ENCODE peak calls at places on chromosomes 5 and 9, in four cellular contexts. W, G, L and H are unnamed samples.

GRCh38 chr9:88531920-88532319 is 3.1 kb upstream of the NXNL2 start:
- DNase-seq in L (no peak), G (no peak), W (no peak), H (peak; percentile 71)

GRCh38 chr9:71549023-71549422 is 219.3 kb downstream of the CEMIP2 start:
- DNase-seq in G (no peak), L (no peak), W (no peak), H (no peak)

GRCh38 chr9:129908846-129909245 is 73.6 kb downstream of the USP20 start:
- DNase-seq in G (no peak), L (no peak), W (no peak), H (no peak)

GRCh38 chr5:88144219-88145040 is 124.2 kb downstream of the TMEM161B start:
- DNase-seq in W (no peak), G (peak; percentile 5), L (no peak), H (peak; percentile 63)

GRCh38 chr5:151056367-151057306 is 24.2 kb downstream of the TNIP1 start:
- DNase-seq in G (no peak), W (no peak), L (no peak), H (no peak)

GRCh38 chr5:158543539-158544387 is 556.0 kb downstream of the EBF1 start:
- DNase-seq in G (no peak), W (no peak), L (no peak), H (no peak)

GRCh38 chr9:42852133-42852532 is 668.7 kb downstream of the SPATA31A6 start:
- DNase-seq in G (peak; percentile 70), L (peak; percentile 54), W (peak; percentile 26), H (peak; percentile 71)

GRCh38 chr9:85248514-85249312 is 493.0 kb downstream of the AGTPBP1 start:
- DNase-seq in G (no peak), W (no peak), L (no peak), H (no peak)

GRCh38 chr9:134936021-134936761 is 18.5 kb upstream of the FCN1 start:
- DNase-seq in G (no peak), W (no peak), L (no peak), H (no peak)

GRCh38 chr5:10288600-10289213 is 19.0 kb downstream of the CMBL start:
- DNase-seq in G (no peak), L (peak; percentile 89), W (no peak), H (no peak)

GRCh38 chr9:125932012-125932411 is 184.8 kb downstream of the PBX3 start:
- DNase-seq in W (no peak), L (peak; percentile 77), G (no peak), H (no peak)

GRCh38 chr9:120876842-120877240 is at the start of gene PHF19:
- DNase-seq in G (no peak), W (no peak), L (no peak), H (peak; percentile 41)

GRCh38 chr5:128988476-128988875 is 23.2 kb downstream of the SLC27A6 start:
- DNase-seq in W (no peak), L (no peak), G (no peak), H (no peak)

GRCh38 chr9:111095423-111095822 is 57.2 kb upstream of the LPAR1 start:
- DNase-seq in L (no peak), W (no peak), G (no peak), H (peak; percentile 13)

GRCh38 chr9:22005700-22006605 is 3.2 kb downstream of the CDKN2B start:
- DNase-seq in W (no peak), G (peak; percentile 21), L (no peak), H (peak; percentile 69)

GRCh38 chr9:9961487-9961886 is 651.3 kb downstream of the PTPRD start:
- DNase-seq in W (no peak), L (no peak), G (peak; percentile 27), H (no peak)

GRCh38 chr5:111384220-111384619 is 128.1 kb downstream of the STARD4 start:
- DNase-seq in L (no peak), W (no peak), G (no peak), H (no peak)

GRCh38 chr9:78821126-78821822 is 524.3 kb downstream of the PSAT1 start:
- DNase-seq in G (peak; percentile 55), W (no peak), L (peak; percentile 54), H (peak; percentile 68)

GRCh38 chr9:134768332-134769083 is 112.1 kb upstream of the FCN2 start:
- DNase-seq in W (no peak), L (no peak), G (no peak), H (no peak)

GRCh38 chr9:129627556-129628492 is 1.9 kb downstream of the NTMT1 start:
- DNase-seq in W (no peak), G (no peak), L (no peak), H (no peak)

GRCh38 chr9:93959739-93960154 is 4.6 kb upstream of the BARX1 start:
- DNase-seq in L (no peak), G (no peak), W (no peak), H (no peak)
- H3K27me3 ChIP-seq in L (peaks cover 73% of the 10 kb centered on the region), G (peaks cover 62% of the 10 kb centered on the region), W (peaks cover 59% of the 10 kb centered on the region), H (peaks cover 78% of the 10 kb centered on the region)

GRCh38 chr5:135028791-135029467 is 5.1 kb downstream of the PITX1 start:
- DNase-seq in L (no peak), W (no peak), G (peak; percentile 65), H (peak; percentile 79)

GRCh38 chr5:135027318-135027698 is 6.7 kb downstream of the PITX1 start:
- DNase-seq in G (no peak), W (no peak), L (no peak), H (peak; percentile 58)

GRCh38 chr5:135029468-135030122 is 4.4 kb downstream of the PITX1 start:
- DNase-seq in L (no peak), G (no peak), W (no peak), H (no peak)

GRCh38 chr5:135026645-135027317 is 7.2 kb downstream of the PITX1 start:
- DNase-seq in G (peak; percentile 55), W (no peak), L (no peak), H (no peak)

GRCh38 chr5:135027699-135028615 is 6.1 kb downstream of the PITX1 start:
- DNase-seq in L (no peak), G (peak; percentile 70), W (no peak), H (peak; percentile 52)
- H3K27me3 ChIP-seq in L (peaks cover 62% of the 10 kb centered on the region), G (peaks cover 65% of the 10 kb centered on the region), W (peaks cover 41% of the 10 kb centered on the region), H (peaks cover 93% of the 10 kb centered on the region)

GRCh38 chr5:73233461-73234151 is 60.6 kb downstream of the TMEM174 start:
- DNase-seq in G (peak; percentile 74), W (no peak), L (no peak), H (peak; percentile 72)

GRCh38 chr5:73234156-73234555 is 61.2 kb downstream of the TMEM174 start:
- DNase-seq in G (no peak), W (no peak), L (no peak), H (peak; percentile 65)

GRCh38 chr5:73242741-73243140 is 69.7 kb downstream of the TMEM174 start:
- DNase-seq in G (no peak), L (no peak), W (no peak), H (no peak)

GRCh38 chr5:73236541-73237128 is 63.6 kb downstream of the TMEM174 start:
- DNase-seq in G (no peak), W (no peak), L (no peak), H (no peak)

DNA sequence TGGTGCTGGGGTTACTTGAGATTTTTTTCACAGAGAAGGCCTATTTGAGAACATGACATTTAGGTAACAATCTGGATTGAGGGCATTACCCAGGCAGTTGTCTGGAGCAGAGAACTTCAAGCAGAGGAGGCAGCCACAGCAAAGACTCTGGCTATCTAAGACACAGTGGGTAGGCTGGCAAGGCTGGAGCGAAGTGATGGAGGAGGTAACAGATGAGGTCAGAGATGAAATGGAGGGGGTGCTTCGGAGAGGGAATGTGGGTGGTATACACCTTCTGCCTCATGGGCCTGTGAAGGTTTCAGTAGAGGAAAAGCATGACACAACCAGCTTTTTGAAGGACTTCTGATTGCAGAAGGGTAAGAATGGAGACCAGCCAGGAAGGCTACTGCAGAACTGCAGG is 65.9 kb downstream of the TMEM174 start:
- DNase-seq in L (no peak), W (no peak), G (no peak), H (no peak)
- H3K27me3 ChIP-seq in L (peaks cover 24% of the 10 kb centered on the region), W (peaks cover 17% of the 10 kb centered on the region), G (no peaks in the 10 kb centered on the region), H (peaks cover 52% of the 10 kb centered on the region)

GRCh38 chr9:136129176-136129575 is 10.5 kb upstream of the TMEM250 start:
- DNase-seq in L (no peak), W (no peak), G (no peak), H (no peak)
- H3K27me3 ChIP-seq in L (peaks cover 34% of the 10 kb centered on the region), W (peaks cover 22% of the 10 kb centered on the region), G (peaks cover 43% of the 10 kb centered on the region), H (peaks cover 21% of the 10 kb centered on the region)